ENCODE peak calls at places on chromosomes 16 and 17, in four cellular contexts. I is GM12878, F is K562, H is H1. Q is an unnamed sample.

GRCh38 chr17:3575506-3575905 is 17.9 kb upstream of the TRPV3 start:
- DNase-seq in I (no peak), F (no peak), H (no peak), Q (no peak)

GRCh38 chr16:50551243-50551642 is 3.0 kb downstream of the NKD1 start:
- DNase-seq in I (no peak), F (no peak), H (no peak), Q (no peak)

GRCh38 chr17:19724501-19725420 is 8.4 kb upstream of the SLC47A2 start:
- DNase-seq in I (no peak), F (no peak), H (no peak), Q (no peak)

GRCh38 chr16:78993342-78993741 is 607.2 kb downstream of the MAF start:
- DNase-seq in I (no peak), F (peak; percentile 71), H (no peak), Q (no peak)

GRCh38 chr16:19524356-19524865 is 669 bp downstream of the CCP110 start:
- DNase-seq in I (no peak), F (peak; percentile 14), H (no peak), Q (no peak)

GRCh38 chr17:37031493-37032083 is 82.8 kb downstream of the AATF start:
- DNase-seq in I (no peak), F (no peak), H (no peak), Q (no peak)

GRCh38 chr16:27879601-27880247 is 183.8 kb downstream of the GSG1L start:
- DNase-seq in I (no peak), F (no peak), H (no peak), Q (no peak)

GRCh38 chr17:17568772-17569195 is 22.7 kb downstream of the PEMT start:
- DNase-seq in I (no peak), F (peak; percentile 84), H (peak; percentile 97), Q (peak; percentile 10)

GRCh38 chr16:67672306-67672705 is 5.7 kb downstream of the C16orf86 start:
- DNase-seq in I (no peak), F (no peak), H (no peak), Q (no peak)

GRCh38 chr17:49851387-49852291 is 3.8 kb upstream of the TAC4 start:
- DNase-seq in I (no peak), F (peak; percentile 74), H (peak; percentile 95), Q (no peak)

GRCh38 chr16:46922239-46922638 is 38.1 kb downstream of the GPT2 start:
- DNase-seq in I (no peak), F (no peak), H (no peak), Q (no peak)

GRCh38 chr16:69906838-69907301 is 44.3 kb upstream of the CLEC18A start:
- DNase-seq in I (no peak), F (no peak), H (no peak), Q (no peak)

GRCh38 chr16:59060212-59060611 is 326.1 kb upstream of the GOT2 start:
- DNase-seq in I (no peak), F (no peak), H (no peak), Q (no peak)

GRCh38 chr16:70267516-70267915 is 15.8 kb upstream of the EXOSC6 start:
- DNase-seq in I (no peak), F (peak; percentile 36), H (peak; percentile 69), Q (peak; percentile 18)

GRCh38 chr17:37017355-37017754 is 68.6 kb downstream of the AATF start:
- DNase-seq in I (no peak), F (no peak), H (no peak), Q (no peak)

GRCh38 chr16:15618392-15618791 is 24.6 kb downstream of the MARF1 start:
- DNase-seq in I (no peak), F (no peak), H (no peak), Q (no peak)

GRCh38 chr16:67109407-67110135 is at the start of gene PHAF1:
- DNase-seq in I (peak; percentile 76), F (peak; percentile 99), H (peak; percentile 99), Q (peak; percentile 71)

GRCh38 chr17:57458718-57459285 is 202.5 kb downstream of the MSI2 start:
- DNase-seq in I (no peak), F (no peak), H (no peak), Q (no peak)

GRCh38 chr16:85903576-85903975 is 4.6 kb downstream of the IRF8 start:
- DNase-seq in I (peak; percentile 87), F (no peak), H (no peak), Q (no peak)

GRCh38 chr17:47225436-47225858 is 16.3 kb downstream of the MYL4 start:
- DNase-seq in I (no peak), F (no peak), H (no peak), Q (peak; percentile 58)

GRCh38 chr16:17512636-17513220 is 42.0 kb upstream of the XYLT1 start:
- DNase-seq in I (no peak), F (no peak), H (no peak), Q (no peak)

GRCh38 chr17:82107341-82107860 is 9.4 kb upstream of the FASN start:
- DNase-seq in I (no peak), F (no peak), H (peak; percentile 48), Q (no peak)

GRCh38 chr17:34683390-34683789 is 104.0 kb downstream of the TMEM132E start:
- DNase-seq in I (no peak), F (no peak), H (no peak), Q (no peak)

DNA sequence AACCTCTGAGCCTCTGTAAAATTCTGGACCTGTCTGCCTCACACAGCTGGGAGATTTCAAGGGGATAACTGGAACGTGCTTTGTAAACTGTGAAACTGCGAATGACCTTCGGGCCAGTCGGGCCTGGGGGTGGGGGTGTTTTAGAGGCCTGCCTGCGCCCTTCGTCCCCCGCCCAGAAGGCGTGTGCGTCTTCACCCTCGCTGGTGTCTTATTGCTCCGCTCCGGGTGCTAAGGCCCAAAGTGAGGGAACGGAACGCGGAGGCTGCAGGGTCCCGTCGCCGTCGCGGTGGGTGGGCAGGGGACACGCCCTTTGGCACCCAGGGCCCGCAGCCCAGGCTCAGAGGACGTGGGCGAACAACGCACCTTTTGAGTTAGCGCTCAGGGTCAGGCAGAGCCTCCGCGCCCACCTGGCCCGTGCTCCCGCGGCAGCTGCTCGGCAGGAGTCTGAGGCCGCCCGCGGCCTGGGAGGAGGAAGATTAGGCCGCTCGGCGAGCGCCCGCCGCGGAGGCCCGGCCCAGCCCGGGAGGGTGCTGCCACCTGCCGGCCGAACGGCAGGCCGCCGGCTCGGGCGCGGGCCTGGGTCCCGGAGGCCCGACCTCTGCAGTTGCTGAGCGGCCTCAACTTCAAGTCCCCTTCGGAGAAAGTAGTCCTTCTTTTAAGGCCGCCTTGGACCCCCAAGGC is 29.7 kb downstream of the DCAKD start:
- DNase-seq in I (no peak), F (peak; percentile 90), H (peak; percentile 85), Q (no peak)
- TF ChIP-seq RAD21 in I (peak; percentile 74), F (peak; percentile 76), H (peak; percentile 74), Q (peak; percentile 62)

GRCh38 chr16:30371248-30371816 is 1.0 kb upstream of the TBC1D10B start:
- DNase-seq in I (no peak), F (no peak), H (no peak), Q (no peak)
- TF ChIP-seq ZNF274 in I (no peak), F (no peak), H (no peak), Q (no peak)

DNA sequence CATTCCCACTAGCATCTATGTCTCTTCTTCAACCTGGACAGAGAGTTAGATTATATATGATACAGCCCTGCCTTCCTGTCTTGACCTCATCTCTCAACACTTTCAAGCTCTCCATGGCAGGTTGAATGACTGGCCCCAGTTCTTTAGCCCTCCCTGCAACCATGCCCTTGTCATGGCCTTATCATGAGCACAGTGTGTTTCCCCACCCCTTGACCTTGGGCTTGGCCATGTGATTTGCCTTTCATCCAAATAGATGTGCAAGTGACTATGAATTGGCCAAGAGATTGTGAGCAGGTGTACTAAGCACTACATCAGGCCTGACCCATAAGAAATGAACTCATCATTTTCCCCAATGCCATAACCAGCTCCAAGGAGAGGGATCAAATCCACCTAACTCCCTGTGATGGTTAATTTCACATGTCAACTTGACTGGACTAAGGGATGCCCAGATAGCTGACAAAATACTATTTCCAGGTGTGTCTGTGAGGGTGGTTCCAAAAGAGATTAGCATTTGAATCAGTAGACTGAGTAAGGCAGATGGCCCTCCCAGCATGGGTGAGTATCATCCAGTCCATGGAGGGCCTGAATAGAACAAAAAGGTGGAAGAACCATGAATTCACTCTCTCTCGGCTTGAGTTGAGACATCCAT is 97.4 kb downstream of the SLC39A11 start:
- DNase-seq in I (no peak), F (no peak), H (no peak), Q (no peak)
- TF ChIP-seq EGR1 in I (no peak), F (no peak), H (no peak), Q (no peak)

DNA sequence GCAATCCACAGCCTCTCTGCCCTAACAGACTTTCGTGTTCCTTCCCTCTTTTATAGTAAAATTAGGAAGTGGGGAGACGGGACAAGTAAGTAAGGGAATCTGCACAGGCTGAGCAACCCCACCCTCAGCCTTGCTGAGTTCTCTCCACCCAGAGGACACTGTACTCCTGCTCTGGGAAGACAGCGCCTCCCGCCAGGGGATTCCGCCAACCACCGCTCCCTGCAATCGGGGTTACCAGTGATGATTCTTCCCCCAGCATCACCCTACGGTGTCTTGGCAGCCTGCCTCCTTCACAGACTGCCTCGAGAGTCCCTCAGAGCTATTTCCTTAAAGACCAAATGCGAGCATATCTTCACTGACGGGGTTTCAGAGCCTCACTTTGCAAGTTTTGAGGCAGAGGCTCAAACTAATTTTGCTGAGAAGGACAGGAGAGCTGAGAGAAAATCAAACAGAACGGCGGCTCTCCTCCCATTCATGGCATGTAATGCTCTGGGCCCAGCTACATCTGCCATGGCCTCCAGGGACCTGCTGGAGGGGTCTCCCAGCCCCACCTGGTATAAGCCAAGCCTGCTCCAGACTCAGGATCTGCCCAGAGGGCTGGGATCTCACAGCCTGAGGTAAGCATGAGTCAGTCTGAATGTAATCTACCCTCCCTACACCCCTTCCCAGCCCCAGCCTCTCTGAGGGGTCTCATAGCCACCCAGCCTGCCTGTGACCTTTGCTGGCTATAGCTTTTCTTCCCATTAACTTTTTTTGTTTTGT is 22.7 kb upstream of the ASGR2 start:
- DNase-seq in I (no peak), F (no peak), H (no peak), Q (no peak)
- TF ChIP-seq RAD21 in I (no peak), F (no peak), H (no peak), Q (no peak)

DNA sequence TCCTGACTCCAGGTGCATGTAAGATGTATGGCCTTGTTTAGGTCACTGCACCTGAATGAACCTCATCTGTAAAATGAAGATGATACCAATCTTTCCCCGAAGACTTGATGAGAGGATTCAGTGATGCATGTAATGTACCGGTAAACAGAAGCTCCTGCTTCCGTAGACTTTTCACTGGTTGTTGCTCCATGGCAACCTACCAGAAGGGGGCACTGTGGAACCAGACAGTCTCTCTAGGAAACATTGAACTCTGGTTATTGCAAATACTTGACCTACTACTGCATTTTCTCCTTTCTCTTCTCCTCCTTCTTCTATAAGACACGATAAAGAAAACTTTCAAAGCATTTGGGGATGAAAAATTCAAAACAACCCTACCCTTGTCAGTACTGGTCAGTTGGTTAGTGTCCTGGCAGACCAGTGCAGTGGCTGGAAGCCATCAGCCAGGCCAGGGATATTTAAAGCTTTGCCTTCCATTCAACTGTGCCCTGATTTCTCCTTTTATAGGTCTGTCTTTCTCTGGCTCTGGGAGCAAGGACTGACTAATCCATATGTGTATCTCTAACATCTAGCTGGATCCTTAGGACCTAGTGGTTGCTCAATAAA is 667.4 kb upstream of the SALL1 start:
- DNase-seq in I (no peak), F (no peak), H (peak; percentile 89), Q (no peak)
- TF ChIP-seq ZNF274 in I (no peak), F (no peak), H (no peak), Q (no peak)

GRCh38 chr17:39198186-39198566 is 707 bp upstream of the CACNB1 start:
- DNase-seq in I (no peak), F (no peak), H (no peak), Q (no peak)
- TF ChIP-seq EGR1 in I (no peak), F (no peak), H (no peak), Q (no peak)

Q was measured in HCT116.